ENCODE peak calls at places on chromosomes 3 and 15, in five cellular contexts. One of them, this sample, is unnamed.

GRCh38 chr3:81998139-81998755 is 236.8 kb upstream of the GBE1 start:
- DNase-seq in progenitor cell of endocrine pancreas: no peak
- DNase-seq in fibroblast of villous mesenchyme: no peak
- DNase-seq in thoracic aorta: no peak
- DNase-seq in AG04450: no peak
- DNase-seq in this sample: no peak

GRCh38 chr3:96331341-96331740 is 483.1 kb upstream of the EPHA6 start:
- DNase-seq in progenitor cell of endocrine pancreas: no peak
- DNase-seq in fibroblast of villous mesenchyme: peak; percentile 1
- DNase-seq in thoracic aorta: no peak
- DNase-seq in AG04450: no peak
- DNase-seq in this sample: no peak

GRCh38 chr3:194300392-194300758 is 50.8 kb downstream of the CPN2 start:
- DNase-seq in progenitor cell of endocrine pancreas: no peak
- DNase-seq in fibroblast of villous mesenchyme: peak; percentile 74
- DNase-seq in thoracic aorta: no peak
- DNase-seq in AG04450: no peak
- DNase-seq in this sample: peak; percentile 41

GRCh38 chr15:25242957-25243799 is 195.6 kb downstream of the UBE3A start:
- DNase-seq in progenitor cell of endocrine pancreas: no peak
- DNase-seq in fibroblast of villous mesenchyme: no peak
- DNase-seq in thoracic aorta: no peak
- DNase-seq in AG04450: no peak
- DNase-seq in this sample: no peak

GRCh38 chr3:138803006-138803653 is 31.6 kb downstream of the PIK3CB start:
- DNase-seq in progenitor cell of endocrine pancreas: no peak
- DNase-seq in fibroblast of villous mesenchyme: no peak
- DNase-seq in thoracic aorta: no peak
- DNase-seq in AG04450: no peak
- DNase-seq in this sample: no peak

GRCh38 chr15:95894407-95894956 is 436.0 kb upstream of the NR2F2 start:
- DNase-seq in progenitor cell of endocrine pancreas: no peak
- DNase-seq in fibroblast of villous mesenchyme: peak; percentile 39
- DNase-seq in thoracic aorta: no peak
- DNase-seq in AG04450: no peak
- DNase-seq in this sample: no peak

GRCh38 chr3:183541235-183541655 is 14.3 kb downstream of the KLHL6 start:
- DNase-seq in progenitor cell of endocrine pancreas: no peak
- DNase-seq in fibroblast of villous mesenchyme: no peak
- DNase-seq in thoracic aorta: no peak
- DNase-seq in AG04450: no peak
- DNase-seq in this sample: no peak

GRCh38 chr3:125008766-125009165 is 47.0 kb downstream of the HEG1 start:
- DNase-seq in progenitor cell of endocrine pancreas: no peak
- DNase-seq in fibroblast of villous mesenchyme: no peak
- DNase-seq in thoracic aorta: no peak
- DNase-seq in AG04450: no peak
- DNase-seq in this sample: no peak

GRCh38 chr3:136631424-136631823 is 120.8 kb downstream of the STAG1 start:
- DNase-seq in progenitor cell of endocrine pancreas: no peak
- DNase-seq in fibroblast of villous mesenchyme: no peak
- DNase-seq in thoracic aorta: no peak
- DNase-seq in AG04450: no peak
- DNase-seq in this sample: no peak

GRCh38 chr3:99638244-99638948 is at the start of gene COL8A1:
- DNase-seq in progenitor cell of endocrine pancreas: no peak
- DNase-seq in fibroblast of villous mesenchyme: peak; percentile 84
- DNase-seq in thoracic aorta: peak; percentile 57
- DNase-seq in AG04450: peak; percentile 47
- DNase-seq in this sample: peak; percentile 28

GRCh38 chr15:58182460-58183163 is 44.4 kb downstream of the AQP9 start:
- DNase-seq in progenitor cell of endocrine pancreas: peak; percentile 28
- DNase-seq in fibroblast of villous mesenchyme: peak; percentile 50
- DNase-seq in thoracic aorta: no peak
- DNase-seq in AG04450: peak; percentile 20
- DNase-seq in this sample: peak; percentile 62

GRCh38 chr3:15206662-15207576 is 873 bp downstream of the CAPN7 start:
- DNase-seq in progenitor cell of endocrine pancreas: no peak
- DNase-seq in fibroblast of villous mesenchyme: peak; percentile 57
- DNase-seq in thoracic aorta: peak; percentile 7
- DNase-seq in AG04450: no peak
- DNase-seq in this sample: no peak

GRCh38 chr15:85475317-85475701 is 94.9 kb downstream of the AKAP13 start:
- DNase-seq in progenitor cell of endocrine pancreas: no peak
- DNase-seq in fibroblast of villous mesenchyme: peak; percentile 44
- DNase-seq in thoracic aorta: no peak
- DNase-seq in AG04450: no peak
- DNase-seq in this sample: no peak

GRCh38 chr3:123314409-123315270 is 112.9 kb downstream of the SEC22A start:
- DNase-seq in progenitor cell of endocrine pancreas: no peak
- DNase-seq in fibroblast of villous mesenchyme: no peak
- DNase-seq in thoracic aorta: no peak
- DNase-seq in AG04450: no peak
- DNase-seq in this sample: no peak

GRCh38 chr3:37816271-37816670 is 45.4 kb upstream of the CTDSPL start:
- DNase-seq in progenitor cell of endocrine pancreas: no peak
- DNase-seq in fibroblast of villous mesenchyme: peak; percentile 13
- DNase-seq in thoracic aorta: no peak
- DNase-seq in AG04450: no peak
- DNase-seq in this sample: no peak

GRCh38 chr3:129344540-129345220 is 66.0 kb downstream of the HMCES start:
- DNase-seq in progenitor cell of endocrine pancreas: no peak
- DNase-seq in fibroblast of villous mesenchyme: no peak
- DNase-seq in thoracic aorta: no peak
- DNase-seq in AG04450: no peak
- DNase-seq in this sample: peak; percentile 35

GRCh38 chr3:132723024-132723462 is 834 bp upstream of the NPHP3 start:
- DNase-seq in progenitor cell of endocrine pancreas: no peak
- DNase-seq in fibroblast of villous mesenchyme: no peak
- DNase-seq in thoracic aorta: no peak
- DNase-seq in AG04450: no peak
- DNase-seq in this sample: no peak

GRCh38 chr15:90402230-90402629 is 14.2 kb downstream of the IQGAP1 start:
- DNase-seq in progenitor cell of endocrine pancreas: no peak
- DNase-seq in fibroblast of villous mesenchyme: peak; percentile 81
- DNase-seq in thoracic aorta: no peak
- DNase-seq in AG04450: peak; percentile 56
- DNase-seq in this sample: no peak

GRCh38 chr15:72319360-72319984 is 485 bp downstream of the CELF6 start:
- DNase-seq in progenitor cell of endocrine pancreas: peak; percentile 82
- DNase-seq in fibroblast of villous mesenchyme: peak; percentile 64
- DNase-seq in thoracic aorta: no peak
- DNase-seq in AG04450: no peak
- DNase-seq in this sample: peak; percentile 88

GRCh38 chr15:69100821-69101220 is 59.6 kb upstream of the GLCE start:
- DNase-seq in progenitor cell of endocrine pancreas: no peak
- DNase-seq in fibroblast of villous mesenchyme: no peak
- DNase-seq in thoracic aorta: no peak
- DNase-seq in AG04450: no peak
- DNase-seq in this sample: no peak

GRCh38 chr3:18500322-18500721 is 75.2 kb upstream of the SATB1 start:
- DNase-seq in progenitor cell of endocrine pancreas: no peak
- DNase-seq in fibroblast of villous mesenchyme: no peak
- DNase-seq in thoracic aorta: no peak
- DNase-seq in AG04450: no peak
- DNase-seq in this sample: no peak

GRCh38 chr3:66485291-66485968 is 15.4 kb downstream of the LRIG1 start:
- DNase-seq in progenitor cell of endocrine pancreas: no peak
- DNase-seq in fibroblast of villous mesenchyme: peak; percentile 98
- DNase-seq in thoracic aorta: peak; percentile 33
- DNase-seq in AG04450: peak; percentile 90
- DNase-seq in this sample: no peak

GRCh38 chr15:62769604-62770003 is 272.9 kb upstream of the TPM1 start:
- DNase-seq in progenitor cell of endocrine pancreas: no peak
- DNase-seq in fibroblast of villous mesenchyme: no peak
- DNase-seq in thoracic aorta: no peak
- DNase-seq in AG04450: no peak
- DNase-seq in this sample: no peak

GRCh38 chr3:65584002-65584401 is 454.7 kb downstream of the MAGI1 start:
- DNase-seq in progenitor cell of endocrine pancreas: no peak
- DNase-seq in fibroblast of villous mesenchyme: no peak
- DNase-seq in thoracic aorta: no peak
- DNase-seq in AG04450: no peak
- DNase-seq in this sample: no peak

GRCh38 chr15:51499379-51499976 is 123.1 kb downstream of the DMXL2 start:
- DNase-seq in progenitor cell of endocrine pancreas: no peak
- DNase-seq in fibroblast of villous mesenchyme: peak; percentile 53
- DNase-seq in thoracic aorta: no peak
- DNase-seq in AG04450: peak; percentile 15
- DNase-seq in this sample: no peak

GRCh38 chr3:4999626-5000184 is 20.5 kb downstream of the BHLHE40 start:
- DNase-seq in progenitor cell of endocrine pancreas: no peak
- DNase-seq in fibroblast of villous mesenchyme: no peak
- DNase-seq in thoracic aorta: no peak
- DNase-seq in AG04450: no peak
- DNase-seq in this sample: no peak

GRCh38 chr15:58498821-58499580 is 67.2 kb downstream of the LIPC start:
- DNase-seq in progenitor cell of endocrine pancreas: no peak
- DNase-seq in fibroblast of villous mesenchyme: peak; percentile 98
- DNase-seq in thoracic aorta: no peak
- DNase-seq in AG04450: peak; percentile 91
- DNase-seq in this sample: no peak

GRCh38 chr3:185318136-185318535 is 44.8 kb upstream of the MAP3K13 start:
- DNase-seq in progenitor cell of endocrine pancreas: no peak
- DNase-seq in fibroblast of villous mesenchyme: no peak
- DNase-seq in thoracic aorta: no peak
- DNase-seq in AG04450: no peak
- DNase-seq in this sample: no peak

GRCh38 chr3:38724392-38724736 is 74.9 kb upstream of the SCN5A start:
- DNase-seq in progenitor cell of endocrine pancreas: no peak
- DNase-seq in fibroblast of villous mesenchyme: no peak
- DNase-seq in thoracic aorta: no peak
- DNase-seq in AG04450: no peak
- DNase-seq in this sample: no peak

GRCh38 chr15:36177590-36178281 is 401.7 kb upstream of the CDIN1 start:
- DNase-seq in progenitor cell of endocrine pancreas: no peak
- DNase-seq in fibroblast of villous mesenchyme: peak; percentile 91
- DNase-seq in thoracic aorta: no peak
- DNase-seq in AG04450: no peak
- DNase-seq in this sample: no peak

GRCh38 chr3:73432021-73432722 is 192.6 kb downstream of the PDZRN3 start:
- DNase-seq in progenitor cell of endocrine pancreas: no peak
- DNase-seq in fibroblast of villous mesenchyme: peak; percentile 56
- DNase-seq in thoracic aorta: no peak
- DNase-seq in AG04450: no peak
- DNase-seq in this sample: peak; percentile 30

GRCh38 chr15:90099072-90099867 is 3.0 kb downstream of the IDH2 start:
- DNase-seq in progenitor cell of endocrine pancreas: no peak
- DNase-seq in fibroblast of villous mesenchyme: no peak
- DNase-seq in thoracic aorta: no peak
- DNase-seq in AG04450: no peak
- DNase-seq in this sample: no peak

GRCh38 chr15:40937762-40938529 is 8.8 kb downstream of the DLL4 start:
- DNase-seq in progenitor cell of endocrine pancreas: no peak
- DNase-seq in fibroblast of villous mesenchyme: no peak
- DNase-seq in thoracic aorta: no peak
- DNase-seq in AG04450: no peak
- DNase-seq in this sample: no peak
- TF ChIP-seq CTCF in progenitor cell of endocrine pancreas: peak; percentile 21
- TF ChIP-seq CTCF in fibroblast of villous mesenchyme: peak; percentile 29
- TF ChIP-seq CTCF in thoracic aorta: peak; percentile 15
- TF ChIP-seq CTCF in AG04450: peak; percentile 33
- TF ChIP-seq CTCF in this sample: no peak

GRCh38 chr3:190701096-190701532 is 161.4 kb downstream of the GMNC start:
- DNase-seq in progenitor cell of endocrine pancreas: peak; percentile 10
- DNase-seq in fibroblast of villous mesenchyme: peak; percentile 53
- DNase-seq in thoracic aorta: no peak
- DNase-seq in AG04450: no peak
- DNase-seq in this sample: peak; percentile 42
- TF ChIP-seq CTCF in progenitor cell of endocrine pancreas: peak; percentile 69
- TF ChIP-seq CTCF in fibroblast of villous mesenchyme: peak; percentile 68
- TF ChIP-seq CTCF in thoracic aorta: peak; percentile 21
- TF ChIP-seq CTCF in AG04450: peak; percentile 70
- TF ChIP-seq CTCF in this sample: no peak

GRCh38 chr15:77667351-77667750 is 34.6 kb upstream of the LINGO1 start:
- DNase-seq in progenitor cell of endocrine pancreas: no peak
- DNase-seq in fibroblast of villous mesenchyme: no peak
- DNase-seq in thoracic aorta: no peak
- DNase-seq in AG04450: no peak
- DNase-seq in this sample: no peak

GRCh38 chr15:77665530-77666295 is 33.0 kb upstream of the LINGO1 start:
- DNase-seq in progenitor cell of endocrine pancreas: no peak
- DNase-seq in fibroblast of villous mesenchyme: no peak
- DNase-seq in thoracic aorta: no peak
- DNase-seq in AG04450: no peak
- DNase-seq in this sample: no peak

GRCh38 chr15:77667835-77668234 is 35.1 kb upstream of the LINGO1 start:
- DNase-seq in progenitor cell of endocrine pancreas: no peak
- DNase-seq in fibroblast of villous mesenchyme: no peak
- DNase-seq in thoracic aorta: no peak
- DNase-seq in AG04450: no peak
- DNase-seq in this sample: no peak

GRCh38 chr15:77666296-77666660 is 33.6 kb upstream of the LINGO1 start:
- DNase-seq in progenitor cell of endocrine pancreas: no peak
- DNase-seq in fibroblast of villous mesenchyme: no peak
- DNase-seq in thoracic aorta: no peak
- DNase-seq in AG04450: no peak
- DNase-seq in this sample: no peak

DNA sequence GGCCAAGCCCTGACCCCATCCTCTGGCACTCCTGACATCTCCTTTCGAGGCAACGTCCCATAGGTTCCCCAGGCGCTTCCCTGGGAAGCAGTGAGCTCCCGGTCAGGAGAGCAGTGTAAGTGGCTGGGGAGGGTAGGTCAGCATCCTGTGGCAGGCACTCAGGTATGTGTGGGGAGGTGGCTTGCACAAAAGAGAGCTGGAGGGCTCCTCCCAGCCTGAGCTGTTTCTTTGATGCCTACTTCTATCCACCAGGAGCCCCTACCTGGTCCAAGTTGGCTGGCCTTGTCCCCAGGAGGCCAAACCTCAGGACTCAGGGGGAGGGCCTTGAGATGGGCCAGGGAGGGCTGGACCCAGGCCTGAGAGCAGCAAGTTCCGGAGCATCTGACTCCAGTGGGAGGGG is 31.7 kb upstream of the LINGO1 start:
- DNase-seq in progenitor cell of endocrine pancreas: no peak
- DNase-seq in fibroblast of villous mesenchyme: no peak
- DNase-seq in thoracic aorta: no peak
- DNase-seq in AG04450: no peak
- DNase-seq in this sample: no peak
- TF ChIP-seq CTCF in progenitor cell of endocrine pancreas: no peak
- TF ChIP-seq CTCF in fibroblast of villous mesenchyme: no peak
- TF ChIP-seq CTCF in thoracic aorta: no peak
- TF ChIP-seq CTCF in AG04450: no peak
- TF ChIP-seq CTCF in this sample: no peak

GRCh38 chr3:44248152-44248551 is 6.5 kb downstream of the TOPAZ1 start:
- DNase-seq in progenitor cell of endocrine pancreas: no peak
- DNase-seq in fibroblast of villous mesenchyme: no peak
- DNase-seq in thoracic aorta: no peak
- DNase-seq in AG04450: no peak
- DNase-seq in this sample: no peak

DNA sequence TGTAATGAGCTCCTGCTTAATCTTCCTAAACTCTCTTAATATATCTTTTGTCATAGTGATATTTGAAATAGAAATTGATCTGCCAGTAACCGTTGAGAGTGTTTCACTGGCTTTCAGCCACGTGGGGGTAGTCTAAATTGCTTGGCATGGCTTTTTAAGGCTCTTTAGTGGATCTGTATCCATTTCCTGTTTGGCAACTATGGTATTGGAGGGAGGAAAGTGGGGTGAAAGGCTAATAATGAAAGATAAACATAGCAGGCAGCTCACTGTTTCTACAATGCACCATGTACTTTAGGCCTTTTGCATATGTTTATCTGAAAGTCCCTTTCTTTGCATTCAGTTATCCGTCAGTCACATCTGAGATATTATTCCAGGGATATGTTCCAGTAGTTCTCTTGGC is 10.6 kb downstream of the TOPAZ1 start:
- DNase-seq in progenitor cell of endocrine pancreas: no peak
- DNase-seq in fibroblast of villous mesenchyme: no peak
- DNase-seq in thoracic aorta: no peak
- DNase-seq in AG04450: no peak
- DNase-seq in this sample: no peak
- TF ChIP-seq CTCF in progenitor cell of endocrine pancreas: peak; percentile 28
- TF ChIP-seq CTCF in fibroblast of villous mesenchyme: no peak
- TF ChIP-seq CTCF in thoracic aorta: no peak
- TF ChIP-seq CTCF in AG04450: no peak
- TF ChIP-seq CTCF in this sample: no peak